ENCODE peak calls at places on chromosomes 4 and X, in four cellular contexts. N, C, S and H are unnamed samples.

GRCh38 chr4:4433941-4434340 is 47.0 kb downstream of the NSG1 start:
- DNase-seq in N (no peak), S (no peak), C (no peak), H (no peak)

GRCh38 chr4:147096667-147097604 is 151.3 kb upstream of the TTC29 start:
- DNase-seq in C (peak; percentile 34), N (peak; percentile 35), S (no peak), H (peak; percentile 13)

GRCh38 chr4:96649536-96649935 is 809.6 kb downstream of the PDHA2 start:
- DNase-seq in S (no peak), N (no peak), C (no peak), H (no peak)

GRCh38 chr4:113474017-113474416 is 287.5 kb downstream of the CAMK2D start:
- DNase-seq in C (no peak), S (no peak), N (no peak), H (no peak)

GRCh38 chrX:41303013-41303412 is 30.9 kb upstream of the DDX3X start:
- DNase-seq in C (no peak), N (no peak), S (no peak), H (no peak)

GRCh38 chr4:31086771-31087330 is 366.7 kb downstream of the PCDH7 start:
- DNase-seq in C (no peak), N (no peak), S (no peak), H (no peak)

GRCh38 chrX:25003066-25003849 is 12.5 kb downstream of the ARX start:
- DNase-seq in S (no peak), C (no peak), N (no peak), H (no peak)

GRCh38 chr4:89496851-89497250 is 189.3 kb upstream of the GPRIN3 start:
- DNase-seq in S (no peak), C (no peak), N (no peak), H (no peak)

GRCh38 chr4:76943129-76943620 is 6.4 kb upstream of the SEPTIN11 start:
- DNase-seq in S (no peak), C (no peak), N (no peak), H (no peak)

GRCh38 chr4:906311-907102 is 25.6 kb downstream of the GAK start:
- DNase-seq in C (no peak), N (no peak), S (no peak), H (no peak)

GRCh38 chrX:1466232-1466661 is 13.5 kb upstream of the ASMTL start:
- DNase-seq in S (no peak), C (no peak), N (no peak), H (no peak)

GRCh38 chrX:107429090-107429489 is 20.4 kb upstream of the FRMPD3 start:
- DNase-seq in N (no peak), S (no peak), C (peak; percentile 15), H (peak; percentile 61)

GRCh38 chr4:5084911-5085475 is 33.7 kb downstream of the STK32B start:
- DNase-seq in N (no peak), C (no peak), S (no peak), H (no peak)

GRCh38 chrX:129360175-129360574 is 163.1 kb downstream of the SMARCA1 start:
- DNase-seq in S (peak; percentile 21), N (peak; percentile 20), C (peak; percentile 61), H (peak; percentile 13)

GRCh38 chr4:3253808-3254207 is 4.8 kb downstream of the MSANTD1 start:
- DNase-seq in S (no peak), N (no peak), C (no peak), H (no peak)

GRCh38 chr4:24853142-24853541 is 57.8 kb downstream of the SOD3 start:
- DNase-seq in N (no peak), C (peak; percentile 47), S (no peak), H (no peak)

GRCh38 chr4:107183155-107183774 is 147.2 kb upstream of the DKK2 start:
- DNase-seq in C (peak; percentile 67), S (peak; percentile 3), N (peak; percentile 44), H (peak; percentile 52)

GRCh38 chrX:97389761-97390192 is 506.1 kb downstream of the RPA4 start:
- DNase-seq in S (no peak), N (no peak), C (no peak), H (peak; percentile 55)

GRCh38 chr4:155960522-155960921 is 6.9 kb upstream of the CTSO start:
- DNase-seq in N (no peak), S (no peak), C (no peak), H (no peak)

GRCh38 chr4:3340038-3340702 is 47.3 kb downstream of the RGS12 start:
- DNase-seq in S (no peak), C (no peak), N (no peak), H (no peak)

GRCh38 chr4:153611679-153612078 is 72.4 kb upstream of the TLR2 start:
- DNase-seq in C (no peak), S (no peak), N (no peak), H (no peak)

GRCh38 chr4:71126719-71127118 is 133.3 kb downstream of the DCK start:
- DNase-seq in C (peak; percentile 38), S (no peak), N (no peak), H (peak; percentile 58)

GRCh38 chr4:10981611-10982010 is 297.0 kb upstream of the CLNK start:
- DNase-seq in N (no peak), C (no peak), S (no peak), H (no peak)

GRCh38 chrX:9370888-9371287 is 94.0 kb upstream of the TBL1X start:
- DNase-seq in N (no peak), S (no peak), C (no peak), H (no peak)

GRCh38 chrX:26789751-26790150 is 573.8 kb downstream of the MAGEB5 start:
- DNase-seq in S (no peak), N (no peak), C (no peak), H (no peak)

GRCh38 chr4:24321637-24322036 is 262.7 kb downstream of the DHX15 start:
- DNase-seq in N (no peak), C (no peak), S (no peak), H (no peak)

GRCh38 chr4:26330186-26330787 is 9.5 kb downstream of the RBPJ start:
- DNase-seq in N (peak; percentile 51), S (no peak), C (peak; percentile 64), H (peak; percentile 28)

GRCh38 chr4:140049924-140050681 is 103.9 kb downstream of the MAML3 start:
- DNase-seq in N (peak; percentile 61), S (no peak), C (no peak), H (peak; percentile 53)

GRCh38 chrX:71621644-71622346 is 3.5 kb upstream of the CXCR3 start:
- DNase-seq in C (no peak), N (no peak), S (no peak), H (no peak)

GRCh38 chrX:55057691-55058249 is 17.1 kb upstream of the PAGE2B start:
- DNase-seq in S (no peak), C (peak; percentile 7), N (peak; percentile 40), H (peak; percentile 2)

GRCh38 chr4:24003926-24004325 is 114.1 kb upstream of the PPARGC1A start:
- DNase-seq in C (no peak), S (no peak), N (no peak), H (no peak)

GRCh38 chrX:96752776-96753175 is 68.1 kb downstream of the DIAPH2 start:
- DNase-seq in S (no peak), C (no peak), N (no peak), H (no peak)

GRCh38 chrX:48475774-48476577 is at the start of gene FTSJ1:
- DNase-seq in N (peak; percentile 84), C (peak; percentile 76), S (peak; percentile 79), H (peak; percentile 90)

GRCh38 chr4:95288552-95288951 is 260.2 kb downstream of the UNC5C start:
- DNase-seq in C (no peak), N (no peak), S (no peak), H (no peak)

GRCh38 chr4:95289028-95289634 is 259.6 kb downstream of the UNC5C start:
- DNase-seq in S (no peak), C (no peak), N (no peak), H (no peak)

GRCh38 chr4:95294291-95294690 is 254.5 kb downstream of the UNC5C start:
- DNase-seq in S (no peak), C (no peak), N (no peak), H (no peak)

GRCh38 chr4:95293014-95293413 is 255.8 kb downstream of the UNC5C start:
- DNase-seq in C (no peak), S (no peak), N (no peak), H (no peak)

GRCh38 chr4:95290702-95291101 is 258.1 kb downstream of the UNC5C start:
- DNase-seq in S (no peak), N (no peak), C (no peak), H (no peak)
- TF ChIP-seq PBX3 in S (no peak), N (no peak), C (no peak), H (no peak)

DNA sequence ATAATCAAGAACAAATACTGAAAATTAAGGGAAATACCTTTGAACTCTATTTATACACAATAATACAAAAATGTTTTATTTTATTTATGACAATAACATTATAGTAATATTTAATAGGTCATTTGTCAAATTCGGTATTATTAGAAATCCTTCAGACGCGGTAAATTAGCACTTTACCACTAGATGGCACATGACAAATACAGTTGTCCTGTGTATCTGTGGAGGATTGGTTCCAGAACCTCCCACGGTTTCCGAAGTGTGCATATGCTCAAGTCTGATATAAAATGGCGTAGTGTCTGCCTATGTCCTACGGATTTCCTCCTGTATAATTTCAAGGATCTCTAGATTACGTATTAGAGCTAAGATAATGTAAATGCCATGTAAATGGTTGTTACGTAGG is 8.1 kb upstream of the LINC00632 start:
- DNase-seq in N (peak; percentile 30), S (no peak), C (no peak), H (no peak)
- TF ChIP-seq CTCF in N (peak; percentile 53), S (peak; percentile 28), C (peak; percentile 27), H (peak; percentile 45)

DNA sequence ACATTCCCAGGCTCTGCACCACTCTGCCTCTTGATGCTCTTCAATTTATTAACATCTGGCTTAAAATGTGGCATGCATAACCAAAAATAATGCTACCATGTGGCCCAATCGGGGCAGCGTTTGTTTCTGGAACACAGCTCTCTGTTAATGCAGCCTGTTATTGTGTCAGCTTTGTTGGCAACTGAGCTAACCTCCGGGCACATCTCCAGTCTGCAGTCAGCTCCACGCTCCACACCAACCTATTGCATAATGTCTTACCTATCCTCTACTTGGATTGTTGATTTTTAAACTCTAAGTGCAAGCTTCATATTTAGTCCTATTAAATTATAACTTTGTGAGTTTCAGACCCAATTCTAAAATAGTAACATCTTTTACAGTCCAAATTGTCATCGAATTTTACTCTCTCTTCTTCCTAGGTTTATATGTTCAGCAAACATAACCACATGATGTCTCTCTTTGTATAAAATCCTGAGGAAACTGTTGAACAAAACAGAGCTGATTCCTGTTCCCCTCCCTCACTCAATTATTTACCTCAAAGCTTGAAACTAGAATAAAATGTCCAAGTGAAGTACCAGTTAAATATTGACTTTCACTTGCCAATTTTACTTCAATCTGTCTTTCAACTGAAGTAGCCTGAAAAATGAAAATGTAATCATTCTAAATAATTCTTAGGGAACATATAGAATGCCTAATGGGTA is 92.2 kb upstream of the RAPGEF2 start:
- DNase-seq in C (peak; percentile 30), S (no peak), N (no peak), H (peak; percentile 50)
- TF ChIP-seq PBX3 in C (no peak), S (no peak), N (no peak), H (no peak)

GRCh38 chrX:11040976-11041375 is 70.2 kb upstream of the HCCS start:
- DNase-seq in S (no peak), C (no peak), N (no peak), H (no peak)

GRCh38 chrX:11040405-11040804 is 70.7 kb upstream of the HCCS start:
- DNase-seq in C (no peak), S (no peak), N (no peak), H (no peak)
- TF ChIP-seq CTCF in C (peak; percentile 32), S (no peak), N (no peak), H (no peak)